ENCODE peak calls at places on chromosomes 7 and 10, in five cellular contexts. C is mammary epithelial cell, L is astrocyte, G is fibroblast of lung, R is neural progenitor cell. M is an unnamed sample.
A peak's percentile ranks its signal among the peaks of the same experiment; 100 is the strongest.

GRCh38 chr7:16589895-16590294 is 55.7 kb downstream of the ANKMY2 start:
- DNase-seq in C (no peak), L (no peak), G (no peak), R (no peak), M (peak; percentile 89)

GRCh38 chr7:43679210-43680068 is 49.9 kb downstream of the COA1 start:
- DNase-seq in C (no peak), L (no peak), G (no peak), R (no peak), M (no peak)

GRCh38 chr10:71597821-71598498 is 121.6 kb downstream of the C10orf105 start:
- DNase-seq in C (no peak), L (no peak), G (no peak), R (no peak), M (no peak)

GRCh38 chr10:58064714-58065528 is 202.8 kb downstream of the IPMK start:
- DNase-seq in C (peak; percentile 43), L (peak; percentile 23), G (peak; percentile 38), R (peak; percentile 65), M (peak; percentile 45)

GRCh38 chr10:70715853-70716795 is 43.8 kb downstream of the ADAMTS14 start:
- DNase-seq in C (peak; percentile 20), L (peak; percentile 21), G (peak; percentile 39), R (peak; percentile 50), M (peak; percentile 54)

GRCh38 chr10:78656815-78657621 is 411.7 kb upstream of the ZMIZ1 start:
- DNase-seq in C (no peak), L (peak; percentile 48), G (peak; percentile 62), R (peak; percentile 98), M (no peak)

GRCh38 chr7:142549007-142549406 is 200.3 kb upstream of the PRSS1 start:
- DNase-seq in C (peak; percentile 43), L (peak; percentile 49), G (peak; percentile 60), R (no peak), M (no peak)

GRCh38 chr10:98411166-98411565 is 3.8 kb downstream of the PYROXD2 start:
- DNase-seq in C (no peak), L (no peak), G (no peak), R (no peak), M (no peak)

GRCh38 chr10:16949806-16950205 is 132.6 kb upstream of the RSU1 start:
- DNase-seq in C (no peak), L (peak; percentile 41), G (peak; percentile 55), R (no peak), M (no peak)

GRCh38 chr10:84424731-84425165 is 96.4 kb downstream of the CCSER2 start:
- DNase-seq in C (peak; percentile 95), L (peak; percentile 98), G (peak; percentile 98), R (peak; percentile 34), M (peak; percentile 74)

GRCh38 chr7:33195264-33195663 is 65.9 kb downstream of the BBS9 start:
- DNase-seq in C (peak; percentile 83), L (peak; percentile 79), G (peak; percentile 81), R (no peak), M (no peak)

GRCh38 chr10:110425684-110426293 is 71.9 kb upstream of the DUSP5 start:
- DNase-seq in C (peak; percentile 86), L (peak; percentile 99), G (peak; percentile 99), R (no peak), M (no peak)

GRCh38 chr7:30146127-30146612 is 11.4 kb downstream of the MTURN start:
- DNase-seq in C (no peak), L (no peak), G (no peak), R (no peak), M (no peak)

GRCh38 chr10:122033224-122033926 is 44.4 kb downstream of the TACC2 start:
- DNase-seq in C (no peak), L (no peak), G (no peak), R (no peak), M (no peak)

GRCh38 chr10:44818721-44819127 is 92.4 kb upstream of the TMEM72 start:
- DNase-seq in C (no peak), L (peak; percentile 46), G (peak; percentile 65), R (peak; percentile 18), M (no peak)

GRCh38 chr10:61136151-61136550 is 192.2 kb upstream of the RHOBTB1 start:
- DNase-seq in C (peak; percentile 1), L (peak; percentile 27), G (peak; percentile 46), R (no peak), M (peak; percentile 17)

GRCh38 chr10:5531558-5532230 is 6.9 kb downstream of the CALML3 start:
- DNase-seq in C (no peak), L (no peak), G (no peak), R (no peak), M (no peak)

GRCh38 chr10:78763217-78763616 is 305.5 kb upstream of the ZMIZ1 start:
- DNase-seq in C (no peak), L (no peak), G (no peak), R (no peak), M (no peak)

GRCh38 chr10:128287099-128287498 is 160.9 kb upstream of the MKI67 start:
- DNase-seq in C (no peak), L (no peak), G (no peak), R (no peak), M (no peak)

GRCh38 chr10:128287921-128288320 is 161.7 kb upstream of the MKI67 start:
- DNase-seq in C (no peak), L (no peak), G (no peak), R (no peak), M (no peak)

GRCh38 chr10:128281343-128281742 is 155.1 kb upstream of the MKI67 start:
- DNase-seq in C (no peak), L (no peak), G (no peak), R (no peak), M (no peak)

DNA sequence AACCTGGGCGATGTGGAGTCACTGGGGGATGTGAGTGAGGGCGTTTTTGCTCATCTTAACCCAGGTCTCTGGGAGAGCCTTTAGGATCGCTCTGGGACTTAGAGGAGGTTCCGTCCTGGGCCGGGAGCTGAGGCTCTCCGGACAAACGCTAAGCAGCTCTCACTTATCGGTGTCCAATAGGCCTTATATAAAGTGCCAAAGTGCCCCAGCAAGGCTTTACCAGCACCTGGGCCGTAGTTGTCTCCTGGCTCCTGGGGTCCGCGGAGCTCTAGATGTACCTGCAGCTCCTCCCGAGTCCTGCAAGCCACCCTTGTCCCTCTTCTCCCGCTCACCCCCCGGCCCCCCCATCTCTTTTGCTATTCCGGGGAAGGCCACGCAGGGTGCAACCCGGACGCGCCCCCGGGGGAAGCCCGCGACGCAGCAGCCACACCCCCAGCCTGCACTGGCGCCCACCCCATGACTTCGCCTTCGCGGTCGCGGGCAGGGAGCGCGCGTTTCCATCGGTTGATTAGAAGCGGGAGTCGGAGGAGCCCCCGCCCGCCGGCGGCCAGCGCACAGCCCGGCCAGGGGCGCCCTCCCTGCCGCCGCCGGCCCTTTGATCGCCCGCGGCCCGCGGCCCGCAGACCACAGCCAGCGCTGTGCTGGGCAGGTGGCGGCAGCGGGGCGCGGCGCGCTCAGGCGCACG is 160.3 kb upstream of the MKI67 start:
- DNase-seq in C (no peak), L (no peak), G (no peak), R (peak; percentile 84), M (no peak)
- TF ChIP-seq EZH2 in C (no peak), L (no peak), G (no peak), R (no peak), M (peak; percentile 24)

DNA sequence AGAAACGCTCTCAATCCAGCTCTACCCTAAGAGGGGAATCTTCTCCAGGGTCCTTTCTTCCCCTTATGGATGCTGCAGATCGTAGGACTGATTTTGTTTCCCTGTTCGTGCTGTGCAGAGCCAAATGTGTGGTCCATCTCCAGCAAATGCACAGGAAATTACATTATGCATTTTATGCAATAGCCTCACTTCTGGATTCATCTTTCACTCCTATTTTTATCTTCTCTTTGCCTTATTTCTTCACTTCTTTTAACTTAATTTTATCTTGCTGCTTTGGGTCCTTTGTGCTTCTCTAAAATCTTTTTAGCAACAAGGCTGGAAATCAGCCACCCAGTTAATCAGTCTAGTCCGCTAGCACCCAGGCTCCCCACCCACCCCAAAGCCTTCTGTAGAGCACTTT is 184.6 kb upstream of the INHBA start:
- DNase-seq in C (no peak), L (no peak), G (no peak), R (no peak), M (peak; percentile 44)
- H3K4me3 ChIP-seq in C (no peak overlapping the region), L (no peak overlapping the region), G (no peak overlapping the region), R (no peak overlapping the region), M (no peak overlapping the region)

DNA sequence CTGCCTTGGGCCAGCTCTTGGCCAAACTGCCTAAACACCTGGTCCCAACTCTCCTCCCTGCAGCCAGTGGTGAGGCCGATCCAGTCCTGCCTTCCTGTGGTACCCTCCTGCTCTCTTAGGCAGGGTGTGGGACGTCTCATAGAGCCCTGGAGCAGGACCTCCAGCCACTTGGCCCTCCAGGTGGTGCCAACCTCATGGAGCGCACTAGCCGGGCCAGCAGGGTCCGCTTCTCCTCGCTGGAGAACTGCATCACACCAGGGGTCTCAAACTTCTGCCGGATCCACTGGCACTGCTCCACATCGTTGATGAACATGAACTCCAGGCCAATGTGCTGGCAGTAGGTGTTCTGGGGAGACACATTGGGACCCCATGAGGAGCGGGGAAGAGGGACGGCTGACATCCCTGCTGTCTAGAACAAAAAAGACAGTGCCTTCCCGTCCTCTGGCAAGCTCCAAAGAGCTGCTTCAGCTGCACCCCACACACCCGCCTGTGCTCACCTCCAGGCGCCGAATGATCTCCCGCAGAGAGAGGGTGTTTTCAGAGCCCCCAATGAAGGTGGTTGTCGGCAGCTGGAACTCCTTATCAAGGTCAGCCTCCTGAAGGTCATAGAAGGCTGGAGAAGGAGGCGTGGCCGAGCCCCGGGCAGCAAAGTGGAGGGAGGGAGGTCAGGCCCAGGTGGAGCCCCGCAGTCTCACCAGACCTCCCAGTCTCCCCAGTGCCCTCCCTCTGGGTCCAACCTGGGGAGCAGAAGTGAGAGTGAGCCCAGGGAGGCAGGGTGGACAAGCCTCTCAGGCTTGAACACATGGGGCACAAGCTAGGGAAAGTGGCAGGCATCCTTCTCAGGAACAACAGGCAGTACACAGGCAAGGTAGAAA is 10.2 kb downstream of the OGDHL start:
- DNase-seq in C (no peak), L (no peak), G (no peak), R (no peak), M (no peak)
- H3K27ac ChIP-seq in C (no peak overlapping the region), L (no peak overlapping the region), G (no peak overlapping the region), R (no peak overlapping the region), M (no peak overlapping the region)

DNA sequence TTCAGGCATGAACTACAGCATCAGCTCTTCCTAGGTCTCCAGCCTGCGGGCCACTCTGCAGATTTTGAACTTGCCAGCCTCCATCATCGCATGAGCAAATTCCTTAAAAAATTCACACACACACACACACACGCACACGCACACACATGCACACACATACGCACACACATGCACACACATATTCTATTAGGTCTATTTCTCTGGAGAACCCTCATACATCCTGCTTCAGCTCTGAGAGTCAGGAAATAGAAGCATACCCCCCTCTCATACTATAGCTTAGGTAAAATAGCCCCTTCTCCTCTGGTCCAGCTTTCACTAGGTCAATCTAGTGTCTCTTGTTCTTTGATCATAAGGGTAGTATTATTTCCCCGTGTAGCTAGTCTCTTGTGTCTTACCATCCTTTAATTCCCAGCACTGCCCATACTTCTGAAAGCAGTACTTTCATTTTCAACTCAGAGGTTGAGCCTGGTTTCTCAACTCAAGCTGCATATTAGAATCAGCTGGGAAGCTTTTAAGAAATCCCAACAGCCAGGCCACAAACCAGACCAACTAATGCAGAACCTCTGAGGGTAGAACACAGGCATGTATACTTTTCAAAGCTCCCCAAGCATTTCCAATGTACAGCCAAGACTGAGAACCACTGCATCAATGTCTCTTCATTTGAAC is 30.9 kb upstream of the ITGB8 start:
- DNase-seq in C (peak; percentile 5), L (peak; percentile 37), G (peak; percentile 51), R (no peak), M (no peak)
- TF ChIP-seq EZH2 in C (no peak), L (no peak), G (no peak), R (no peak), M (no peak)

GRCh38 chr7:1513657-1514095 is 9.5 kb upstream of the INTS1 start:
- DNase-seq in C (no peak), L (no peak), G (peak; percentile 28), R (no peak), M (no peak)
- H3K4me3 ChIP-seq in C (no peak overlapping the region), L (peak overlapping the region; percentile 36), G (no peak overlapping the region), R (no peak overlapping the region), M (no peak overlapping the region)

M was measured in A673.